ENCODE peak calls at places on chromosomes 16 and 17, in four cellular contexts. X is PC-3, Y is GM23338, L is keratinocyte. W is an unnamed sample.

GRCh38 chr16:84937196-84937935 is 74.0 kb downstream of the ZDHHC7 start:
- DNase-seq in X (no peak), Y (no peak), L (no peak), W (no peak)

GRCh38 chr16:27428035-27428785 is 26.2 kb downstream of the IL21R start:
- DNase-seq in Y (no peak), L (no peak), X (no peak), W (no peak)

GRCh38 chr16:30185141-30185682 is 1.8 kb downstream of the CORO1A start:
- DNase-seq in X (no peak), Y (no peak), L (no peak), W (no peak)

GRCh38 chr17:37774508-37774907 is 29.6 kb upstream of the HNF1B start:
- DNase-seq in Y (no peak), X (no peak), L (no peak), W (no peak)

GRCh38 chr16:47727131-47727530 is 266.0 kb downstream of the PHKB start:
- DNase-seq in X (no peak), L (no peak), Y (no peak), W (no peak)

GRCh38 chr17:17781591-17782424 is 55.0 kb downstream of the SREBF1 start:
- DNase-seq in L (no peak), X (peak; percentile 45), Y (peak; percentile 79), W (peak; percentile 83)

GRCh38 chr16:53098526-53099317 is 43.9 kb downstream of the CHD9 start:
- DNase-seq in X (peak; percentile 59), Y (peak; percentile 55), L (no peak), W (peak; percentile 81)

GRCh38 chr17:54177606-54178308 is 355.0 kb downstream of the KIF2B start:
- DNase-seq in L (no peak), Y (no peak), X (no peak), W (no peak)

GRCh38 chr17:34382586-34383224 is 19.7 kb upstream of the CCL1 start:
- DNase-seq in L (no peak), Y (no peak), X (no peak), W (no peak)

GRCh38 chr16:50884066-50884860 is 142.4 kb downstream of the CYLD start:
- DNase-seq in Y (peak; percentile 77), X (peak; percentile 48), L (no peak), W (no peak)

GRCh38 chr17:47807421-47807820 is 14.2 kb downstream of the OSBPL7 start:
- DNase-seq in Y (no peak), L (no peak), X (no peak), W (no peak)

GRCh38 chr17:27268394-27269085 is 25.4 kb upstream of the WSB1 start:
- DNase-seq in L (no peak), X (no peak), Y (no peak), W (no peak)

GRCh38 chr16:49574826-49575225 is 201.2 kb downstream of the C16orf78 start:
- DNase-seq in L (no peak), Y (no peak), X (no peak), W (no peak)

GRCh38 chr16:72711823-72712222 is 336.1 kb downstream of the ZFHX3 start:
- DNase-seq in X (no peak), L (no peak), Y (no peak), W (no peak)

GRCh38 chr16:66344533-66345145 is 21.9 kb upstream of the CDH5 start:
- DNase-seq in L (no peak), X (peak; percentile 55), Y (peak; percentile 81), W (peak; percentile 74)

GRCh38 chr16:4327782-4328579 is 12.1 kb downstream of the GLIS2 start:
- DNase-seq in L (no peak), X (no peak), Y (peak; percentile 95), W (peak; percentile 93)

GRCh38 chr17:13572581-13572980 is 29.1 kb downstream of the HS3ST3A1 start:
- DNase-seq in L (no peak), Y (no peak), X (no peak), W (no peak)

GRCh38 chr16:67555795-67556212 is 6.5 kb upstream of the CTCF start:
- DNase-seq in Y (no peak), X (peak; percentile 79), L (no peak), W (no peak)

GRCh38 chr17:50288306-50288705 is 14.0 kb downstream of the TMEM92 start:
- DNase-seq in L (no peak), X (no peak), Y (no peak), W (no peak)

GRCh38 chr16:78365376-78365775 is 265.9 kb downstream of the WWOX start:
- DNase-seq in X (no peak), Y (no peak), L (no peak), W (no peak)

GRCh38 chr16:35908152-35908551 is 2448.7 kb downstream of the TP53TG3F start:
- DNase-seq in L (no peak), Y (no peak), X (no peak), W (no peak)

GRCh38 chr17:31511176-31511540 is 119.7 kb downstream of the RAB11FIP4 start:
- DNase-seq in Y (no peak), X (no peak), L (no peak), W (no peak)

GRCh38 chr16:67877064-67877463 is 4.2 kb downstream of the EDC4 start:
- DNase-seq in L (no peak), Y (no peak), X (no peak), W (no peak)

GRCh38 chr16:53502331-53503269 is at the start of gene AKTIP:
- DNase-seq in Y (peak; percentile 74), X (peak; percentile 54), L (no peak), W (peak; percentile 80)

GRCh38 chr17:76688165-76688622 is 22.6 kb downstream of the MXRA7 start:
- DNase-seq in Y (no peak), X (peak; percentile 58), L (no peak), W (no peak)

GRCh38 chr17:55601874-55602364 is 90.7 kb upstream of the SMIM36 start:
- DNase-seq in X (peak; percentile 77), Y (peak; percentile 91), L (no peak), W (peak; percentile 51)

GRCh38 chr17:17416400-17417360 is 60.1 kb upstream of the MED9 start:
- DNase-seq in Y (no peak), X (peak; percentile 93), L (no peak), W (peak; percentile 36)

GRCh38 chr17:44501866-44502265 is 1.3 kb downstream of the GPATCH8 start:
- DNase-seq in L (no peak), X (peak; percentile 39), Y (no peak), W (peak; percentile 22)

GRCh38 chr17:73798111-73798748 is 154.0 kb upstream of the SDK2 start:
- DNase-seq in L (peak; percentile 19), X (peak; percentile 97), Y (no peak), W (peak; percentile 93)

DNA sequence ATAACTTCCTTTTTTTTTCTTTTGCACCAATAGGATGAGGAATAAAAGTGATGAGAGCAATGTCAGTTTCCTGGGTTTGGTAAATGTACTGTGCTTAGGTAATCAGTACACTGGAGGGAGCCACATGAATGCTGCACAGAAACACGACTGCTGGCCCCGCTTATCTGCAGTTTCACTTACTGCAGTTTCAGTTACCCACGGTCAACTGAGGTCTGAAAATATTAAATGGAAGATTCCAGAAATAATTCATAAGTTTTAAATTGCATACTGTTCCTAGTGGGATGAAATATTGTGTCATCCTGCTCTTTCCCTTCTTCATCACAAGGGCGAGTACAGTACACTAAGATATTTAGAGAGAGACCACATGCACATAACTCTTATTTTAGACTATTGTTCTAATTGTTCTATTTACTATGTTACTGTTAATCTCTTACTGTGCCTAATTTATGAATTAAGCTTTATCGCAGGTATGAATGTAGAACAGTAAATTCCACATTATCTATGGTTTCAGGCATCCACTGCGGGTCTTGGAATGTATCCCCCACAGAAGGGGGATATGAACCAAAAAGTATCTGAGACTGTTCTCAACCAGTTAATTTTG is 6.4 kb upstream of the LGALS3BP start:
- DNase-seq in L (no peak), X (peak; percentile 42), Y (no peak), W (peak; percentile 69)
- TF ChIP-seq CTCF in L (peak; percentile 68), X (peak; percentile 45), Y (peak; percentile 13), W (peak; percentile 45)

DNA sequence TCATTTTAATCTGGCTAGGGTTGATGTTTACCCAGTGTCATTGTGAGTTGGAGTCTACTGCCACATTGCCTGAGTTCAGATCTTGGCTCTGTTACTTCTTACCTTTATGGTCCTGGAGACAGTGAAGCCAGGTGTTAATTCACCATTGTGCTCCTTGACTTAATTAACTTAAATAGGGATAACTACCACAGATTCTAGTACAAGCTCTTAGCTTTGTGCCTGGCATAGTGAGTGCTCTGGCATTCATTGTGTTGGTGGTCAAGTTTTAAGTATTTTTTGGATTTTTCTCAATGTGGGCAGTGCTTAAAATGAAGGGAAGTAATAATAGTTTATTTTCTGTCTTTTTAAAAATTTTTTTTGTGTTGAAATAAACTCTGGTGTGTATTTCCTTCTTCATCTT is 4.6 kb downstream of the HAPSTR1 start:
- DNase-seq in X (no peak), L (no peak), Y (no peak), W (no peak)
- H3K4me3 ChIP-seq in X (peak overlapping the region; percentile 92), L (peak overlapping the region; percentile 78), Y (peak overlapping the region; percentile 95), W (no peak overlapping the region)

GRCh38 chr17:66301864-66302741 is at the start of gene PRKCA:
- DNase-seq in L (no peak), Y (peak; percentile 82), X (peak; percentile 87), W (peak; percentile 93)
- TF ChIP-seq EZH2 in L (no peak), Y (no peak), X (no peak), W (no peak)

GRCh38 chr16:83389751-83390150 is 418.0 kb upstream of the HSBP1 start:
- DNase-seq in X (no peak), Y (no peak), L (no peak), W (no peak)

GRCh38 chr16:83392743-83393142 is 415.0 kb upstream of the HSBP1 start:
- DNase-seq in X (no peak), L (no peak), Y (no peak), W (no peak)

GRCh38 chr16:83390759-83391158 is 417.0 kb upstream of the HSBP1 start:
- DNase-seq in Y (no peak), X (no peak), L (no peak), W (no peak)

GRCh38 chr16:83397601-83398000 is 410.2 kb upstream of the HSBP1 start:
- DNase-seq in X (no peak), L (no peak), Y (no peak), W (no peak)

GRCh38 chr16:83393196-83393981 is 414.4 kb upstream of the HSBP1 start:
- DNase-seq in L (no peak), X (peak; percentile 5), Y (peak; percentile 33), W (no peak)
- TF ChIP-seq CTCF in L (peak; percentile 14), X (peak; percentile 18), Y (peak; percentile 39), W (no peak)

DNA sequence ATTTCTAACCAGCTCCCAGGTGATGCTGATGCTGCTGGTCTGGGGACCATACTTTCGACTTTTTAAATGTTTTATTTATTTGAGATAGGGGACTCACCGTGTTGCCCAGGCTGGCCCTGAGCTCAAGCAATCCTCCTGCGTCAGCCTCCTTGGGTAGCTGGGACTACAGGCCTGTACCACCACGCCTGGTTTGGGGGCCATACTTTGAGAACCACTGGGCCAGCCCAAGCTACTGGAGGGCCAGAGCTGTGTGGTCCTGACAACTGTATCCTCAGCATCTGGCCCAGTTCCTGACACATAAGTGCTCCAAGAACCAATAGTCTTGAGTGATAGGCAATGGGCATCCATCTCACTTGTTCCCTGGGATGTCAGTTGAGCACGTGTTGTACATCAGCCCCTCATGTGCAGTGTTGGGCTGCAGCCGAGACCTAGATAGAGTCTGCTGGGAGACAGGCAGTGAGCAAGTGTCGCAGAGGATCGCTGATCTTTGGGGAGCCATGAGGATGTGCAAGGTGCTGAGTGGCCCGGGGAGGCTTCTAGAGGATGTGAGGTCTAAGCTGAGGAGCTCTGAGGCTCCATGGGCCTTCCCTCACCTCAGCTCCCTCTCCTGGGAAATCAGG is 1.6 kb downstream of the RMI2 start:
- DNase-seq in X (no peak), Y (no peak), L (no peak), W (no peak)
- H3K4me3 ChIP-seq in X (no peak overlapping the region), Y (peak overlapping the region; percentile 45), L (no peak overlapping the region), W (no peak overlapping the region)

W was measured in hepatocyte.